ENCODE peak calls at places on chromosomes 12 and 14, in eight cellular contexts. One of them, this sample, is unnamed.

GRCh38 chr14:92954933-92955332 is 32.0 kb downstream of the CHGA start:
- DNase-seq in anterior cingulate cortex: no peak
- DNase-seq in NCI-H774: no peak
- DNase-seq in T-cell: no peak
- DNase-seq in GOT3: no peak
- DNase-seq in EL: no peak
- DNase-seq in effector CD8-positive, alpha-beta T cell: no peak
- DNase-seq in PC-9: no peak
- DNase-seq in this sample: no peak

GRCh38 chr12:5014269-5014668 is 29.4 kb upstream of the KCNA5 start:
- DNase-seq in anterior cingulate cortex: no peak
- DNase-seq in NCI-H774: no peak
- DNase-seq in T-cell: no peak
- DNase-seq in GOT3: no peak
- DNase-seq in EL: no peak
- DNase-seq in effector CD8-positive, alpha-beta T cell: no peak
- DNase-seq in PC-9: no peak
- DNase-seq in this sample: no peak

GRCh38 chr12:98456583-98457573 is 58.5 kb upstream of the TMPO start:
- DNase-seq in anterior cingulate cortex: peak
- DNase-seq in NCI-H774: peak
- DNase-seq in T-cell: peak
- DNase-seq in GOT3: no peak
- DNase-seq in EL: peak
- DNase-seq in effector CD8-positive, alpha-beta T cell: no peak
- DNase-seq in PC-9: no peak
- DNase-seq in this sample: no peak

GRCh38 chr14:19873178-19873577 is 1.8 kb upstream of the OR4K2 start:
- DNase-seq in anterior cingulate cortex: no peak
- DNase-seq in NCI-H774: no peak
- DNase-seq in T-cell: no peak
- DNase-seq in GOT3: no peak
- DNase-seq in EL: no peak
- DNase-seq in effector CD8-positive, alpha-beta T cell: no peak
- DNase-seq in PC-9: no peak
- DNase-seq in this sample: no peak

GRCh38 chr12:40942326-40942725 is 245.8 kb upstream of the PDZRN4 start:
- DNase-seq in anterior cingulate cortex: no peak
- DNase-seq in NCI-H774: no peak
- DNase-seq in T-cell: no peak
- DNase-seq in GOT3: no peak
- DNase-seq in EL: peak
- DNase-seq in effector CD8-positive, alpha-beta T cell: no peak
- DNase-seq in PC-9: no peak
- DNase-seq in this sample: no peak

GRCh38 chr12:40752011-40752410 is 59.8 kb downstream of the CNTN1 start:
- DNase-seq in anterior cingulate cortex: no peak
- DNase-seq in NCI-H774: no peak
- DNase-seq in T-cell: no peak
- DNase-seq in GOT3: no peak
- DNase-seq in EL: no peak
- DNase-seq in effector CD8-positive, alpha-beta T cell: no peak
- DNase-seq in PC-9: no peak
- DNase-seq in this sample: no peak

GRCh38 chr14:74846168-74846567 is 29.8 kb downstream of the PROX2 start:
- DNase-seq in anterior cingulate cortex: no peak
- DNase-seq in NCI-H774: no peak
- DNase-seq in T-cell: no peak
- DNase-seq in GOT3: no peak
- DNase-seq in EL: peak
- DNase-seq in effector CD8-positive, alpha-beta T cell: no peak
- DNase-seq in PC-9: no peak
- DNase-seq in this sample: no peak

GRCh38 chr12:12158858-12159257 is 88.1 kb downstream of the BCL2L14 start:
- DNase-seq in anterior cingulate cortex: no peak
- DNase-seq in NCI-H774: no peak
- DNase-seq in T-cell: no peak
- DNase-seq in GOT3: no peak
- DNase-seq in EL: no peak
- DNase-seq in effector CD8-positive, alpha-beta T cell: no peak
- DNase-seq in PC-9: no peak
- DNase-seq in this sample: no peak

GRCh38 chr14:24182110-24182882 is 6.3 kb downstream of the IPO4 start:
- DNase-seq in anterior cingulate cortex: no peak
- DNase-seq in NCI-H774: no peak
- DNase-seq in T-cell: no peak
- DNase-seq in GOT3: no peak
- DNase-seq in EL: no peak
- DNase-seq in effector CD8-positive, alpha-beta T cell: no peak
- DNase-seq in PC-9: no peak
- DNase-seq in this sample: no peak

GRCh38 chr14:92035890-92036289 is 4.0 kb downstream of the TRIP11 start:
- DNase-seq in anterior cingulate cortex: no peak
- DNase-seq in NCI-H774: peak
- DNase-seq in T-cell: no peak
- DNase-seq in GOT3: no peak
- DNase-seq in EL: no peak
- DNase-seq in effector CD8-positive, alpha-beta T cell: no peak
- DNase-seq in PC-9: no peak
- DNase-seq in this sample: no peak

GRCh38 chr14:90660865-90661570 is 155.2 kb downstream of the TTC7B start:
- DNase-seq in anterior cingulate cortex: no peak
- DNase-seq in NCI-H774: no peak
- DNase-seq in T-cell: no peak
- DNase-seq in GOT3: no peak
- DNase-seq in EL: no peak
- DNase-seq in effector CD8-positive, alpha-beta T cell: no peak
- DNase-seq in PC-9: no peak
- DNase-seq in this sample: no peak

GRCh38 chr14:75941030-75941429 is 40.8 kb downstream of the TGFB3 start:
- DNase-seq in anterior cingulate cortex: no peak
- DNase-seq in NCI-H774: no peak
- DNase-seq in T-cell: no peak
- DNase-seq in GOT3: no peak
- DNase-seq in EL: no peak
- DNase-seq in effector CD8-positive, alpha-beta T cell: no peak
- DNase-seq in PC-9: no peak
- DNase-seq in this sample: no peak

GRCh38 chr14:73026243-73026844 is 562 bp downstream of the ZFYVE1 start:
- DNase-seq in anterior cingulate cortex: no peak
- DNase-seq in NCI-H774: no peak
- DNase-seq in T-cell: no peak
- DNase-seq in GOT3: no peak
- DNase-seq in EL: no peak
- DNase-seq in effector CD8-positive, alpha-beta T cell: no peak
- DNase-seq in PC-9: no peak
- DNase-seq in this sample: no peak

GRCh38 chr14:99612737-99613330 is 8.8 kb upstream of the CCDC85C start:
- DNase-seq in anterior cingulate cortex: no peak
- DNase-seq in NCI-H774: no peak
- DNase-seq in T-cell: no peak
- DNase-seq in GOT3: no peak
- DNase-seq in EL: peak
- DNase-seq in effector CD8-positive, alpha-beta T cell: no peak
- DNase-seq in PC-9: no peak
- DNase-seq in this sample: no peak

GRCh38 chr12:107478881-107479280 is 206.7 kb upstream of the PWP1 start:
- DNase-seq in anterior cingulate cortex: no peak
- DNase-seq in NCI-H774: no peak
- DNase-seq in T-cell: no peak
- DNase-seq in GOT3: no peak
- DNase-seq in EL: no peak
- DNase-seq in effector CD8-positive, alpha-beta T cell: no peak
- DNase-seq in PC-9: no peak
- DNase-seq in this sample: no peak

GRCh38 chr12:47014474-47014873 is 64.9 kb upstream of the PCED1B start:
- DNase-seq in anterior cingulate cortex: no peak
- DNase-seq in NCI-H774: no peak
- DNase-seq in T-cell: no peak
- DNase-seq in GOT3: no peak
- DNase-seq in EL: peak
- DNase-seq in effector CD8-positive, alpha-beta T cell: no peak
- DNase-seq in PC-9: peak
- DNase-seq in this sample: no peak

GRCh38 chr12:62787606-62788005 is 147.3 kb downstream of the PPM1H start:
- DNase-seq in anterior cingulate cortex: no peak
- DNase-seq in NCI-H774: no peak
- DNase-seq in T-cell: no peak
- DNase-seq in GOT3: no peak
- DNase-seq in EL: no peak
- DNase-seq in effector CD8-positive, alpha-beta T cell: no peak
- DNase-seq in PC-9: peak
- DNase-seq in this sample: no peak

GRCh38 chr12:87120440-87120839 is 864.2 kb upstream of the MGAT4C start:
- DNase-seq in anterior cingulate cortex: no peak
- DNase-seq in NCI-H774: no peak
- DNase-seq in T-cell: no peak
- DNase-seq in GOT3: no peak
- DNase-seq in EL: no peak
- DNase-seq in effector CD8-positive, alpha-beta T cell: no peak
- DNase-seq in PC-9: peak
- DNase-seq in this sample: no peak

GRCh38 chr14:80901260-80901659 is 40.3 kb downstream of the CEP128 start:
- DNase-seq in anterior cingulate cortex: no peak
- DNase-seq in NCI-H774: no peak
- DNase-seq in T-cell: no peak
- DNase-seq in GOT3: no peak
- DNase-seq in EL: peak
- DNase-seq in effector CD8-positive, alpha-beta T cell: no peak
- DNase-seq in PC-9: no peak
- DNase-seq in this sample: no peak

GRCh38 chr12:19750116-19750644 is 310.9 kb downstream of the AEBP2 start:
- DNase-seq in anterior cingulate cortex: no peak
- DNase-seq in NCI-H774: no peak
- DNase-seq in T-cell: no peak
- DNase-seq in GOT3: no peak
- DNase-seq in EL: no peak
- DNase-seq in effector CD8-positive, alpha-beta T cell: no peak
- DNase-seq in PC-9: no peak
- DNase-seq in this sample: no peak

GRCh38 chr14:102508410-102508773 is 1.2 kb downstream of the ANKRD9 start:
- DNase-seq in anterior cingulate cortex: no peak
- DNase-seq in NCI-H774: no peak
- DNase-seq in T-cell: peak
- DNase-seq in GOT3: no peak
- DNase-seq in EL: no peak
- DNase-seq in effector CD8-positive, alpha-beta T cell: no peak
- DNase-seq in PC-9: peak
- DNase-seq in this sample: no peak

GRCh38 chr12:93183940-93184663 is 193.6 kb upstream of the NUDT4 start:
- DNase-seq in anterior cingulate cortex: peak
- DNase-seq in NCI-H774: no peak
- DNase-seq in T-cell: peak
- DNase-seq in GOT3: no peak
- DNase-seq in EL: peak
- DNase-seq in effector CD8-positive, alpha-beta T cell: no peak
- DNase-seq in PC-9: no peak
- DNase-seq in this sample: no peak

GRCh38 chr14:75222208-75222701 is 45.8 kb upstream of the TMED10 start:
- DNase-seq in anterior cingulate cortex: no peak
- DNase-seq in NCI-H774: no peak
- DNase-seq in T-cell: peak
- DNase-seq in GOT3: no peak
- DNase-seq in EL: peak
- DNase-seq in effector CD8-positive, alpha-beta T cell: no peak
- DNase-seq in PC-9: peak
- DNase-seq in this sample: peak

GRCh38 chr14:73696466-73697390 is 17.5 kb downstream of the PNMA1 start:
- DNase-seq in anterior cingulate cortex: no peak
- DNase-seq in NCI-H774: no peak
- DNase-seq in T-cell: no peak
- DNase-seq in GOT3: no peak
- DNase-seq in EL: peak
- DNase-seq in effector CD8-positive, alpha-beta T cell: no peak
- DNase-seq in PC-9: peak
- DNase-seq in this sample: peak

GRCh38 chr12:39617887-39618286 is 1.7 kb downstream of the ABCD2 start:
- DNase-seq in anterior cingulate cortex: no peak
- DNase-seq in NCI-H774: no peak
- DNase-seq in T-cell: no peak
- DNase-seq in GOT3: no peak
- DNase-seq in EL: no peak
- DNase-seq in effector CD8-positive, alpha-beta T cell: no peak
- DNase-seq in PC-9: no peak
- DNase-seq in this sample: no peak

GRCh38 chr14:83826838-83827237 is 1703.1 kb upstream of the FLRT2 start:
- DNase-seq in anterior cingulate cortex: no peak
- DNase-seq in NCI-H774: no peak
- DNase-seq in T-cell: no peak
- DNase-seq in GOT3: no peak
- DNase-seq in EL: peak
- DNase-seq in effector CD8-positive, alpha-beta T cell: no peak
- DNase-seq in PC-9: no peak
- DNase-seq in this sample: peak

GRCh38 chr12:121397521-121397920 is 2.4 kb upstream of the RNF34 start:
- DNase-seq in anterior cingulate cortex: no peak
- DNase-seq in NCI-H774: no peak
- DNase-seq in T-cell: no peak
- DNase-seq in GOT3: no peak
- DNase-seq in EL: no peak
- DNase-seq in effector CD8-positive, alpha-beta T cell: no peak
- DNase-seq in PC-9: no peak
- DNase-seq in this sample: no peak

GRCh38 chr14:63952053-63952932 is 99.5 kb downstream of the SYNE2 start:
- DNase-seq in anterior cingulate cortex: no peak
- DNase-seq in NCI-H774: no peak
- DNase-seq in T-cell: no peak
- DNase-seq in GOT3: no peak
- DNase-seq in EL: no peak
- DNase-seq in effector CD8-positive, alpha-beta T cell: no peak
- DNase-seq in PC-9: no peak
- DNase-seq in this sample: no peak

GRCh38 chr12:7989827-7990491 is 42.6 kb upstream of the FOXJ2 start:
- DNase-seq in anterior cingulate cortex: no peak
- DNase-seq in NCI-H774: no peak
- DNase-seq in T-cell: peak
- DNase-seq in GOT3: no peak
- DNase-seq in EL: no peak
- DNase-seq in effector CD8-positive, alpha-beta T cell: no peak
- DNase-seq in PC-9: peak
- DNase-seq in this sample: no peak

GRCh38 chr12:127496255-127496654 is 770.7 kb upstream of the TMEM132C start:
- DNase-seq in anterior cingulate cortex: no peak
- DNase-seq in NCI-H774: no peak
- DNase-seq in T-cell: no peak
- DNase-seq in GOT3: no peak
- DNase-seq in EL: no peak
- DNase-seq in effector CD8-positive, alpha-beta T cell: no peak
- DNase-seq in PC-9: no peak
- DNase-seq in this sample: no peak

GRCh38 chr14:90496379-90496778 is 99.5 kb downstream of the CALM1 start:
- DNase-seq in anterior cingulate cortex: no peak
- DNase-seq in NCI-H774: no peak
- DNase-seq in T-cell: no peak
- DNase-seq in GOT3: no peak
- DNase-seq in EL: no peak
- DNase-seq in effector CD8-positive, alpha-beta T cell: no peak
- DNase-seq in PC-9: no peak
- DNase-seq in this sample: no peak

GRCh38 chr14:33903369-33903768 is 47.5 kb downstream of the EGLN3 start:
- DNase-seq in anterior cingulate cortex: no peak
- DNase-seq in NCI-H774: no peak
- DNase-seq in T-cell: no peak
- DNase-seq in GOT3: no peak
- DNase-seq in EL: no peak
- DNase-seq in effector CD8-positive, alpha-beta T cell: no peak
- DNase-seq in PC-9: no peak
- DNase-seq in this sample: no peak

GRCh38 chr12:122140467-122141257 is 33.4 kb downstream of the IL31 start:
- DNase-seq in anterior cingulate cortex: no peak
- DNase-seq in NCI-H774: no peak
- DNase-seq in T-cell: no peak
- DNase-seq in GOT3: no peak
- DNase-seq in EL: no peak
- DNase-seq in effector CD8-positive, alpha-beta T cell: no peak
- DNase-seq in PC-9: no peak
- DNase-seq in this sample: no peak

This sample was measured in SW 1271.